ENCODE peak calls at places on chromosomes 4 and X, in four cellular contexts. One of them, this sample, is unnamed. For H3K4me1, the result is how much of the 10 kb centered on the place peaks cover.

GRCh38 chrX:151973851-151974335 is 583 bp downstream of the GABRE start:
- DNase-seq in transverse colon: peak
- DNase-seq in HCT116: no peak
- DNase-seq in uterus: peak
- DNase-seq in this sample: no peak

GRCh38 chr4:3688018-3688998 is 77.9 kb upstream of the ADRA2C start:
- DNase-seq in transverse colon: no peak
- DNase-seq in HCT116: no peak
- DNase-seq in uterus: no peak
- DNase-seq in this sample: no peak

GRCh38 chrX:44572340-44572938 is 29.8 kb upstream of the FUNDC1 start:
- DNase-seq in transverse colon: no peak
- DNase-seq in HCT116: no peak
- DNase-seq in uterus: no peak
- DNase-seq in this sample: no peak

GRCh38 chr4:181957088-181957487 is 286.1 kb upstream of the TENM3 start:
- DNase-seq in transverse colon: no peak
- DNase-seq in HCT116: no peak
- DNase-seq in uterus: no peak
- DNase-seq in this sample: peak

GRCh38 chr4:183154701-183155391 is 55.8 kb downstream of the WWC2 start:
- DNase-seq in transverse colon: peak
- DNase-seq in HCT116: no peak
- DNase-seq in uterus: no peak
- DNase-seq in this sample: no peak

GRCh38 chr4:82799006-82799881 is 648 bp upstream of the SCD5 start:
- DNase-seq in transverse colon: peak
- DNase-seq in HCT116: no peak
- DNase-seq in uterus: no peak
- DNase-seq in this sample: no peak

GRCh38 chrX:113522814-113523213 is 682.2 kb upstream of the AMOT start:
- DNase-seq in transverse colon: no peak
- DNase-seq in HCT116: no peak
- DNase-seq in uterus: no peak
- DNase-seq in this sample: no peak

GRCh38 chr4:2125831-2126230 is 66.7 kb downstream of the NAT8L start:
- DNase-seq in transverse colon: no peak
- DNase-seq in HCT116: no peak
- DNase-seq in uterus: no peak
- DNase-seq in this sample: no peak

GRCh38 chrX:39477438-39478120 is 620.2 kb downstream of the BCOR start:
- DNase-seq in transverse colon: peak
- DNase-seq in HCT116: no peak
- DNase-seq in uterus: no peak
- DNase-seq in this sample: no peak

GRCh38 chr4:5460106-5460801 is 248.1 kb downstream of the EVC2 start:
- DNase-seq in transverse colon: no peak
- DNase-seq in HCT116: peak
- DNase-seq in uterus: no peak
- DNase-seq in this sample: no peak

GRCh38 chrX:68889244-68889643 is 60.4 kb downstream of the EFNB1 start:
- DNase-seq in transverse colon: no peak
- DNase-seq in HCT116: no peak
- DNase-seq in uterus: no peak
- DNase-seq in this sample: no peak

GRCh38 chrX:56232221-56233082 is at the start of gene KLF8:
- DNase-seq in transverse colon: peak
- DNase-seq in HCT116: peak
- DNase-seq in uterus: peak
- DNase-seq in this sample: peak

GRCh38 chr4:7806080-7806630 is 133.5 kb downstream of the AFAP1 start:
- DNase-seq in transverse colon: peak
- DNase-seq in HCT116: no peak
- DNase-seq in uterus: peak
- DNase-seq in this sample: no peak

GRCh38 chrX:34585561-34585960 is 71.5 kb downstream of the TMEM47 start:
- DNase-seq in transverse colon: no peak
- DNase-seq in HCT116: no peak
- DNase-seq in uterus: no peak
- DNase-seq in this sample: no peak

GRCh38 chrX:37672563-37672962 is 13.0 kb upstream of the XK start:
- DNase-seq in transverse colon: no peak
- DNase-seq in HCT116: no peak
- DNase-seq in uterus: no peak
- DNase-seq in this sample: no peak

GRCh38 chrX:47191806-47192401 is 1.7 kb upstream of the UBA1 start:
- DNase-seq in transverse colon: no peak
- DNase-seq in HCT116: no peak
- DNase-seq in uterus: no peak
- DNase-seq in this sample: no peak

DNA sequence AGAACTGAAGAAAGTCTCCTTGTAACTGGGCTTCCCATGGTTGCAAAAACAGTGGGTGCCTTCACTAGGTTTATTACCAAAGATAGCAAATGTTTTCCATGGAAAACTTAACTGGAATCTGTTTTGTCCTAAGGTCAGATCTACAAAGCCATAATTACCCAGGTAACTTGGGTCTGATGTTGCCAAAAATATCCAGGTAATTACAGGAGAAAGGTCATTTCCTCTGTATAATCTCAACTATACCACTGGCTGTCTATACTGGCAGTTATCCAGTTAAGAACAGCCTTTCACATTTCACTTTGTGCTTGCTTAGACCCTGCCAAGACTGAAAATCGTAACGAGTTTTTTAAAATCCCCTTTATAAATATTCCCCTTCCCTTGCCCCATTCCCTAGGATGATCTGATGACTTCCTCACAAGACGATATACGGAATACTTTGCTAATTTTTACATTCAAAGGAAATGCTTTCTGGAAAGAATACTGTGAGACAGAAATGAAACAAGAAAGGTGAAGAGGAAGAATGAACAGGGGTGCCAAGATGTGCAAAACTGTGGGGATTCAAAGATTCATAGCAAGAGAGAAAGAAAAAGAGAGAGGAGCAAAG is 105.5 kb downstream of the MAML3 start:
- DNase-seq in transverse colon: no peak
- DNase-seq in HCT116: no peak
- DNase-seq in uterus: no peak
- DNase-seq in this sample: no peak
- H3K4me1 ChIP-seq in transverse colon: under half
- H3K4me1 ChIP-seq in HCT116: under half
- H3K4me1 ChIP-seq in uterus: under half
- H3K4me1 ChIP-seq in this sample: under half

GRCh38 chrX:15675490-15675921 is 10.9 kb upstream of the CLTRN start:
- DNase-seq in transverse colon: peak
- DNase-seq in HCT116: peak
- DNase-seq in uterus: no peak
- DNase-seq in this sample: peak
- TF ChIP-seq POLR2A in transverse colon: no peak
- TF ChIP-seq POLR2A in HCT116: no peak
- TF ChIP-seq POLR2A in uterus: no peak
- TF ChIP-seq POLR2A in this sample: no peak

DNA sequence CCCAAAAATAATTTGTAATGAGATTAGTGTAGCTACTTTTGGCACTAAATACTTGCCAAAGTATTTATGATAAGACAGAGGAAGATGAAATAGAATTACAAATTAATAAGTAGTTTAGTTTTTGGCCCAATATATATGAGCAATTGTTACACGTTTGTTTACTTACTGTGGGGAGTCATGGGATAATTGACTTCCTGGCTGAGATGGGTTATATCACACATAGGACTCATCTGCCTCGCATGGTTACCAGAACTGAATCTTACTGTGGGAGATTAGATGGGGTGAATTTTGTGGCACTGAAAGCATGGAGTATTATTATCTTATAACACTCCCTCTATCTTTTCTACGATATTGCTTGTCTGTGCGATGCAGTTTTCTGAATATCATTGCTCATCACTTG is 66.6 kb downstream of the INTS12 start:
- DNase-seq in transverse colon: no peak
- DNase-seq in HCT116: no peak
- DNase-seq in uterus: no peak
- DNase-seq in this sample: no peak
- H3K4me1 ChIP-seq in transverse colon: under half
- H3K4me1 ChIP-seq in HCT116: under half
- H3K4me1 ChIP-seq in uterus: under half
- H3K4me1 ChIP-seq in this sample: under half

DNA sequence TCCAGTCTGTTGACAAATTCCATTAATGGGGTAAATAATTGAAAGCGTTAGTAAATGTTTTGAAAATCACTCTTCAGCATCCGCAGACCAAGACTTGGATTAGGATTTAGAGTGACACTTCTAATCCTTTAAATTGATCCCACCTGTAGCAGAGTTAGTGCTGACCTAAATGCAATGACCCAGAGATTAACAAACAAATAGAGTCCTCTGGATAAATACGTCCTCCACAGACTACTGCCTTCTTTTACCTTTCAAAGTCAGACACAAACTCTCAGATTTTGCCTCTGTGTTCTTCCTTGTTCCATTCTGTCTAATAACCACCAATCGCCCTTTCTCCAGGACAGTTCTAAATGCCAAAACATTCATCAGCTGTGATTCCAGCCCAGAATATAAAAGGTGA is at the start of gene GUCY2F:
- DNase-seq in transverse colon: no peak
- DNase-seq in HCT116: no peak
- DNase-seq in uterus: no peak
- DNase-seq in this sample: no peak
- TF ChIP-seq POLR2A in transverse colon: no peak
- TF ChIP-seq POLR2A in HCT116: no peak
- TF ChIP-seq POLR2A in uterus: no peak
- TF ChIP-seq POLR2A in this sample: no peak

DNA sequence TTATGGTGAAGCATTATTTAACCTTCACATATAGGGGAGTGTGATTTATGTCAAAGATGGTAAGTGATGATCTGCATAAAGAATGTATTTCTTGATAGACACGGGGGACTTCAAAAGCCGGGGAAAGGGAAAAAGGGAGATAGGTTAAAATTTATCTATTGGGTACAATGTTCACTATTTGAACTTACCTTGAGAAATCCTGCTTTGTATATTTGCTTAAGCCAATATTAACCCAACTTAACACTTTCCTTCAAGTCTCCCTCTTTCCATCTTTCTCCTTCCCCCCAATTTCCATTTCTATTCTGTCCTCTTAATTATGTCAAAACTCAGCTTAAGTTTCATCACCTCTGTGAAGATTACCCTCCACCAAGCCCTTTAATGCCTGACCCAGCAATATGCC is 149.0 kb upstream of the ANK2 start:
- DNase-seq in transverse colon: no peak
- DNase-seq in HCT116: no peak
- DNase-seq in uterus: no peak
- DNase-seq in this sample: no peak
- H3K4me1 ChIP-seq in transverse colon: under half
- H3K4me1 ChIP-seq in HCT116: under half
- H3K4me1 ChIP-seq in uterus: under half
- H3K4me1 ChIP-seq in this sample: under half

GRCh38 chr4:133823177-133823576 is 378.4 kb downstream of the PABPC4L start:
- DNase-seq in transverse colon: no peak
- DNase-seq in HCT116: no peak
- DNase-seq in uterus: no peak
- DNase-seq in this sample: no peak
- TF ChIP-seq POLR2A in transverse colon: no peak
- TF ChIP-seq POLR2A in HCT116: no peak
- TF ChIP-seq POLR2A in uterus: no peak
- TF ChIP-seq POLR2A in this sample: no peak